ENCODE peak calls at places on chromosomes 1 and 21, in eight cellular contexts. One of them, this sample, is unnamed.

GRCh38 chr1:235857756-235858155 is 8.9 kb downstream of the LYST start:
- DNase-seq in B cell: no peak
- DNase-seq in foreskin fibroblast: no peak
- DNase-seq in GM03348: no peak
- DNase-seq in stimulated activated CD4-positive, alpha-beta T cell treated with anti-CD3 and anti-CD28 coated beads, Interleukin-4, amount 100 ng/mL, for 48 hours: no peak
- DNase-seq in C1 segment of cervical spinal cord: no peak
- DNase-seq in fibroblast of lung: no peak
- DNase-seq in aorta: no peak
- DNase-seq in this sample: no peak

GRCh38 chr1:147669475-147670318 is 627 bp downstream of the ACP6 start:
- DNase-seq in GM03348: peak
- DNase-seq in C1 segment of cervical spinal cord: peak
- DNase-seq in B cell: peak
- DNase-seq in aorta: peak
- DNase-seq in stimulated activated CD4-positive, alpha-beta T cell treated with anti-CD3 and anti-CD28 coated beads, Interleukin-4, amount 100 ng/mL, for 48 hours: peak
- DNase-seq in fibroblast of lung: peak
- DNase-seq in foreskin fibroblast: peak
- DNase-seq in this sample: peak

GRCh38 chr1:3261007-3261968 is 192.3 kb downstream of the PRDM16 start:
- DNase-seq in B cell: no peak
- DNase-seq in foreskin fibroblast: no peak
- DNase-seq in C1 segment of cervical spinal cord: no peak
- DNase-seq in GM03348: no peak
- DNase-seq in aorta: no peak
- DNase-seq in fibroblast of lung: peak
- DNase-seq in stimulated activated CD4-positive, alpha-beta T cell treated with anti-CD3 and anti-CD28 coated beads, Interleukin-4, amount 100 ng/mL, for 48 hours: no peak
- DNase-seq in this sample: no peak

GRCh38 chr1:168692472-168692871 is 36.5 kb downstream of the DPT start:
- DNase-seq in C1 segment of cervical spinal cord: no peak
- DNase-seq in stimulated activated CD4-positive, alpha-beta T cell treated with anti-CD3 and anti-CD28 coated beads, Interleukin-4, amount 100 ng/mL, for 48 hours: no peak
- DNase-seq in GM03348: no peak
- DNase-seq in foreskin fibroblast: no peak
- DNase-seq in fibroblast of lung: no peak
- DNase-seq in B cell: no peak
- DNase-seq in aorta: no peak
- DNase-seq in this sample: no peak

GRCh38 chr1:218624051-218624450 is 278.9 kb downstream of the TGFB2 start:
- DNase-seq in GM03348: no peak
- DNase-seq in stimulated activated CD4-positive, alpha-beta T cell treated with anti-CD3 and anti-CD28 coated beads, Interleukin-4, amount 100 ng/mL, for 48 hours: no peak
- DNase-seq in B cell: no peak
- DNase-seq in fibroblast of lung: no peak
- DNase-seq in aorta: no peak
- DNase-seq in foreskin fibroblast: peak
- DNase-seq in C1 segment of cervical spinal cord: no peak
- DNase-seq in this sample: no peak

GRCh38 chr1:171898956-171899355 is 57.7 kb downstream of the DNM3 start:
- DNase-seq in aorta: no peak
- DNase-seq in foreskin fibroblast: no peak
- DNase-seq in B cell: no peak
- DNase-seq in fibroblast of lung: peak
- DNase-seq in C1 segment of cervical spinal cord: peak
- DNase-seq in GM03348: no peak
- DNase-seq in stimulated activated CD4-positive, alpha-beta T cell treated with anti-CD3 and anti-CD28 coated beads, Interleukin-4, amount 100 ng/mL, for 48 hours: no peak
- DNase-seq in this sample: no peak

GRCh38 chr21:46605759-46606426 is 1.0 kb upstream of the S100B start:
- DNase-seq in GM03348: no peak
- DNase-seq in B cell: peak
- DNase-seq in C1 segment of cervical spinal cord: no peak
- DNase-seq in fibroblast of lung: no peak
- DNase-seq in foreskin fibroblast: no peak
- DNase-seq in stimulated activated CD4-positive, alpha-beta T cell treated with anti-CD3 and anti-CD28 coated beads, Interleukin-4, amount 100 ng/mL, for 48 hours: no peak
- DNase-seq in aorta: peak
- DNase-seq in this sample: peak

GRCh38 chr1:91803847-91804545 is 82.0 kb downstream of the TGFBR3 start:
- DNase-seq in aorta: no peak
- DNase-seq in fibroblast of lung: no peak
- DNase-seq in C1 segment of cervical spinal cord: no peak
- DNase-seq in B cell: peak
- DNase-seq in GM03348: no peak
- DNase-seq in foreskin fibroblast: no peak
- DNase-seq in stimulated activated CD4-positive, alpha-beta T cell treated with anti-CD3 and anti-CD28 coated beads, Interleukin-4, amount 100 ng/mL, for 48 hours: peak
- DNase-seq in this sample: peak

GRCh38 chr1:8211620-8212442 is 106.1 kb upstream of the SLC45A1 start:
- DNase-seq in aorta: peak
- DNase-seq in C1 segment of cervical spinal cord: no peak
- DNase-seq in fibroblast of lung: peak
- DNase-seq in B cell: no peak
- DNase-seq in foreskin fibroblast: peak
- DNase-seq in stimulated activated CD4-positive, alpha-beta T cell treated with anti-CD3 and anti-CD28 coated beads, Interleukin-4, amount 100 ng/mL, for 48 hours: no peak
- DNase-seq in GM03348: peak
- DNase-seq in this sample: no peak

GRCh38 chr1:229905031-229905545 is 161.9 kb upstream of the GALNT2 start:
- DNase-seq in GM03348: no peak
- DNase-seq in C1 segment of cervical spinal cord: no peak
- DNase-seq in stimulated activated CD4-positive, alpha-beta T cell treated with anti-CD3 and anti-CD28 coated beads, Interleukin-4, amount 100 ng/mL, for 48 hours: no peak
- DNase-seq in aorta: no peak
- DNase-seq in fibroblast of lung: no peak
- DNase-seq in B cell: no peak
- DNase-seq in foreskin fibroblast: no peak
- DNase-seq in this sample: no peak

GRCh38 chr1:180278193-180278556 is 48.1 kb downstream of the LHX4 start:
- DNase-seq in foreskin fibroblast: no peak
- DNase-seq in aorta: no peak
- DNase-seq in stimulated activated CD4-positive, alpha-beta T cell treated with anti-CD3 and anti-CD28 coated beads, Interleukin-4, amount 100 ng/mL, for 48 hours: no peak
- DNase-seq in C1 segment of cervical spinal cord: no peak
- DNase-seq in GM03348: no peak
- DNase-seq in fibroblast of lung: no peak
- DNase-seq in B cell: no peak
- DNase-seq in this sample: no peak

This sample was measured in OCI-LY7.